ENCODE peak calls at places on chromosomes 3 and 15, in six cellular contexts. W, A, Y, D, F and H are unnamed samples. For H3K9me3, the result is how much of the 10 kb centered on the place peaks cover.

GRCh38 chr15:100897873-100898490 is 18.4 kb downstream of the ALDH1A3 start:
- DNase-seq in W (no peak), A (no peak), Y (no peak), D (peak), F (no peak), H (no peak)

GRCh38 chr3:42042747-42043115 is 48.4 kb upstream of the TRAK1 start:
- DNase-seq in W (no peak), A (no peak), Y (no peak), D (no peak), F (no peak), H (no peak)

GRCh38 chr3:101868534-101869464 is 19.5 kb downstream of the NFKBIZ start:
- DNase-seq in W (no peak), A (no peak), Y (no peak), D (peak), F (no peak), H (no peak)

GRCh38 chr3:8503461-8503860 is 1.8 kb downstream of the LMCD1 start:
- DNase-seq in W (no peak), A (no peak), Y (no peak), D (no peak), F (no peak), H (no peak)

GRCh38 chr15:70494861-70495571 is 268.3 kb downstream of the UACA start:
- DNase-seq in W (no peak), A (no peak), Y (no peak), D (peak), F (peak), H (no peak)

GRCh38 chr3:182803006-182803405 is 9.7 kb downstream of the ATP11B start:
- DNase-seq in W (no peak), A (no peak), Y (no peak), D (no peak), F (no peak), H (no peak)

GRCh38 chr3:57983734-57984518 is 24.3 kb upstream of the FLNB start:
- DNase-seq in W (peak), A (peak), Y (no peak), D (peak), F (peak), H (peak)

GRCh38 chr3:140276698-140277097 is 341.7 kb downstream of the CLSTN2 start:
- DNase-seq in W (peak), A (no peak), Y (peak), D (peak), F (no peak), H (no peak)

GRCh38 chr3:193875601-193876321 is 260.2 kb upstream of the HES1 start:
- DNase-seq in W (no peak), A (no peak), Y (no peak), D (peak), F (no peak), H (no peak)

GRCh38 chr15:33968224-33968623 is at the start of gene CHRM5:
- DNase-seq in W (no peak), A (no peak), Y (no peak), D (no peak), F (no peak), H (no peak)

GRCh38 chr3:54243262-54243931 is 121.0 kb downstream of the CACNA2D3 start:
- DNase-seq in W (no peak), A (no peak), Y (no peak), D (no peak), F (no peak), H (no peak)

GRCh38 chr15:56960116-56960515 is 41.7 kb downstream of the TCF12 start:
- DNase-seq in W (no peak), A (no peak), Y (no peak), D (no peak), F (no peak), H (no peak)

GRCh38 chr15:98943609-98944111 is 63.9 kb downstream of the PGPEP1L start:
- DNase-seq in W (no peak), A (peak), Y (no peak), D (no peak), F (no peak), H (no peak)

GRCh38 chr3:126550488-126551051 is 8.2 kb downstream of the C3orf22 start:
- DNase-seq in W (no peak), A (no peak), Y (peak), D (peak), F (peak), H (peak)

GRCh38 chr3:85589145-85589544 is 630.4 kb downstream of the CADM2 start:
- DNase-seq in W (no peak), A (no peak), Y (no peak), D (no peak), F (no peak), H (no peak)

GRCh38 chr3:158369279-158369678 is 201.7 kb upstream of the MLF1 start:
- DNase-seq in W (no peak), A (no peak), Y (no peak), D (no peak), F (no peak), H (no peak)

GRCh38 chr3:23938657-23939056 is 6.4 kb upstream of the NR1D2 start:
- DNase-seq in W (no peak), A (no peak), Y (no peak), D (peak), F (no peak), H (no peak)

GRCh38 chr3:87225659-87226058 is 1.4 kb upstream of the CHMP2B start:
- DNase-seq in W (no peak), A (no peak), Y (no peak), D (no peak), F (no peak), H (no peak)

GRCh38 chr3:8996681-8997121 is 33.4 kb upstream of the RAD18 start:
- DNase-seq in W (no peak), A (no peak), Y (peak), D (peak), F (no peak), H (no peak)

GRCh38 chr3:76826915-76827314 is 213.0 kb upstream of the ROBO2 start:
- DNase-seq in W (no peak), A (no peak), Y (no peak), D (no peak), F (no peak), H (no peak)

GRCh38 chr15:48086582-48086981 is 34.2 kb upstream of the SLC24A5 start:
- DNase-seq in W (no peak), A (no peak), Y (no peak), D (no peak), F (no peak), H (no peak)

GRCh38 chr15:40595773-40596172 is 1.7 kb downstream of the KNL1 start:
- DNase-seq in W (no peak), A (no peak), Y (no peak), D (no peak), F (no peak), H (no peak)

GRCh38 chr3:189142527-189142926 is 29.2 kb upstream of the TPRG1 start:
- DNase-seq in W (no peak), A (no peak), Y (no peak), D (no peak), F (no peak), H (no peak)

GRCh38 chr3:88031543-88032148 is 27.2 kb downstream of the CGGBP1 start:
- DNase-seq in W (peak), A (no peak), Y (no peak), D (no peak), F (no peak), H (peak)

GRCh38 chr15:85865070-85865684 is 70.5 kb upstream of the KLHL25 start:
- DNase-seq in W (peak), A (peak), Y (peak), D (peak), F (peak), H (no peak)

GRCh38 chr3:151841801-151842200 is 27.9 kb downstream of the AADAC start:
- DNase-seq in W (no peak), A (no peak), Y (no peak), D (no peak), F (no peak), H (no peak)

GRCh38 chr3:128709038-128709437 is 16.9 kb upstream of the RAB7A start:
- DNase-seq in W (no peak), A (peak), Y (no peak), D (no peak), F (no peak), H (no peak)

GRCh38 chr3:53493618-53493996 is 804 bp upstream of the CACNA1D start:
- DNase-seq in W (no peak), A (no peak), Y (no peak), D (no peak), F (no peak), H (no peak)

GRCh38 chr3:123834631-123835030 is 49.5 kb downstream of the MYLK start:
- DNase-seq in W (no peak), A (no peak), Y (no peak), D (no peak), F (peak), H (no peak)

GRCh38 chr3:42705962-42706585 is 3.5 kb upstream of the HHATL start:
- DNase-seq in W (no peak), A (no peak), Y (peak), D (no peak), F (peak), H (no peak)

GRCh38 chr3:80677796-80678195 is 910.0 kb upstream of the ROBO1 start:
- DNase-seq in W (no peak), A (no peak), Y (no peak), D (no peak), F (no peak), H (no peak)

GRCh38 chr3:15055019-15055557 is 10.0 kb downstream of the MRPS25 start:
- DNase-seq in W (peak), A (no peak), Y (no peak), D (no peak), F (no peak), H (peak)

GRCh38 chr15:98648654-98649537 is 557 bp downstream of the IGF1R start:
- DNase-seq in W (peak), A (peak), Y (no peak), D (peak), F (peak), H (peak)

GRCh38 chr3:156382458-156383346 is 172.2 kb downstream of the SSR3 start:
- DNase-seq in W (peak), A (no peak), Y (peak), D (peak), F (peak), H (no peak)

GRCh38 chr3:103085465-103085864 is 650.6 kb downstream of the ZPLD1 start:
- DNase-seq in W (no peak), A (no peak), Y (no peak), D (no peak), F (no peak), H (no peak)

GRCh38 chr3:184160456-184160855 is 5.3 kb downstream of the DVL3 start:
- DNase-seq in W (no peak), A (no peak), Y (no peak), D (no peak), F (no peak), H (no peak)

GRCh38 chr3:41521000-41521655 is 321.8 kb downstream of the CTNNB1 start:
- DNase-seq in W (no peak), A (no peak), Y (no peak), D (no peak), F (no peak), H (no peak)

GRCh38 chr15:70120954-70121655 is 23.4 kb upstream of the TLE3 start:
- DNase-seq in W (no peak), A (no peak), Y (no peak), D (no peak), F (no peak), H (no peak)

GRCh38 chr15:58125333-58125732 is 12.8 kb upstream of the AQP9 start:
- DNase-seq in W (no peak), A (no peak), Y (no peak), D (no peak), F (no peak), H (no peak)

GRCh38 chr15:58119016-58119415 is 19.2 kb upstream of the AQP9 start:
- DNase-seq in W (no peak), A (no peak), Y (no peak), D (no peak), F (no peak), H (no peak)

GRCh38 chr15:58124585-58124984 is 13.6 kb upstream of the AQP9 start:
- DNase-seq in W (no peak), A (no peak), Y (no peak), D (no peak), F (no peak), H (no peak)
- H3K9me3 ChIP-seq in W (under half), A (under half), Y (under half), D (under half), F (under half), H (under half)

DNA sequence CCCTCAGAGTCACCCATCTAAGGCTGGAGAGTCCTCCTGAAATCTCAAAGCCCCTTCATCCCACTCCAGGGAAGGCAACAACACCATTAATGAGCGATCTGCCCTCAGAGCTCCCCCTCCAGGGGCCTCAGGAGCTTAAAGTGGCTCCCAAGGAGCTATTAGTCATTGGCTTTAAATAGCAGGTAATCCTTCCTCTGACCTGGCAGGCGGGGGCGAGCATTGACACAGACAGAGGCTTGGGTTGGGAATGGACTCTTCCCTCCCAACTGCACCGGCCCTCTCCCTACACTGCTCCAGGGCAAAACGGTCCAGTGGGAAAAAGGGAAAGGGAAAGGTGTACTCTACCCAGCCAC is 1.4 kb downstream of the MFGE8 start:
- DNase-seq in W (no peak), A (peak), Y (peak), D (peak), F (no peak), H (no peak)
- H3K27ac ChIP-seq in W (no peak), A (peak), Y (no peak), D (no peak), F (no peak), H (no peak)

GRCh38 chr3:61582287-61582686 is 20.9 kb downstream of the PTPRG start:
- DNase-seq in W (no peak), A (no peak), Y (no peak), D (no peak), F (no peak), H (no peak)
- H3K9me3 ChIP-seq in W (under half), A (under half), Y (under half), D (under half), F (under half), H (under half)

DNA sequence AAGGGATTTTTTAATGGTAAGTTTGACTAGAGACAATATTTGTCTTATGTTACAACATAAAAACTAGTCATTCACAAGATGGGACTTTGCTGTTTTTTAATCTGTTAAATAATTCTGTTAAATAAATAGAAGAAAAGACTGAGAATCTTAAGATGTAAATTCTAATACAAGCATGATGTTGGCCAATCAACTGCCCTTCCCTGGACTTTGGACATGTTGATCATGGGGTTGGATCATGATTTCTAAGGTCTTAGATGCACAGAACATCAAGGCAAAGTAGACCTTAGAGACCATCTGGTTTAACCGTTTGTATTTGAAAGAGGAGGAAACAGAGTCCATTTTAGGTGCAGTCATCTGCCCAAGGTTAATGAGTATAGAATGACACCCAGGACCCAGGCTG is 10.9 kb downstream of the MASP1 start:
- DNase-seq in W (no peak), A (no peak), Y (no peak), D (no peak), F (no peak), H (no peak)
- H3K27ac ChIP-seq in W (no peak), A (no peak), Y (no peak), D (no peak), F (peak), H (no peak)

DNA sequence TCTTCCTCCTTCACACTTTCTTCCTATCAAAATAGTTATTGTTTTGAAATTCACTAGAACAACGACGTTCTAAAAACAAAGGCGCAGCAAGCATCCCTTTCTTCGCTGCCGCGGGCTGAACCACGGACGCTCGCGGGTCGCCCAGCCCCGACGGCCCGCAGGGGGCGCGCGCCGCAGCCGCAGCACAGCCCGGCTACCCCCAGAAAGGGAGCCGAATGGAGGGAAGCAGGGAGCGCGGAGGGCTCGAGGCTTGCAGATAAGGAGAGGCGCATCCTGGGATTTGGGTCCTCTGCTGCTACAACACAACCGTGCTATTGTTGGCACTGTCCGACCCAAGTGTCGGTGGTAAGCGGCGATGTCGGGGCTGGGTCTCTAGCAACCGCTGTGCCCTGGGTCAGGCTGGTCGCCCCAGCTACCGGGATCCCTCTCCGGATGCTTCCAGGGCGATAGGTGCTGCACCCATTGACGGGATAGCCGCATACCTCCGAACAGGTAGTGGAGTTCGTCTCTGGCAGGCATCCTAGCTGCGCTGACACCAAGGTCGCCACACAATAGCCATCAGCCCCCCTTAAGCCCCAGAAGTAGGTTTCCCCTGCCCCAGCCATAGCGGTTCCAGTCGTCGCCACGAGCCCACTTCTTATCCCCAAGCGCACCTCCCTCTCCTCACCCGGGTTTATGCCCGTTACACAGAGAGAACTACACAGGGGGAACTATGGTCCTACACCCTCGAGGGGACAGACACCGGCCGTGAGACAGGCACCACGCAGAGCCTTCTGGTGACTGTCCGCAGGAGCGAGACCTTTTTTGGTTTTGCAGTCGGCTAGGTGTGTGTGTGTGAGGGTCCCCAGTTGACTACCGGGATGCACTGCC is 6.0 kb downstream of the ONECUT1 start:
- DNase-seq in W (no peak), A (no peak), Y (peak), D (peak), F (no peak), H (no peak)
- H3K9me3 ChIP-seq in W (under half), A (under half), Y (under half), D (under half), F (under half), H (under half)